ENCODE peak calls at places on chromosomes 12 and 14, in four cellular contexts. One of them, this sample, is unnamed.

GRCh38 chr14:100078997-100079561 is 13.9 kb downstream of the EVL start:
- DNase-seq in WERI-Rb-1: peak
- DNase-seq in colonic mucosa: peak
- DNase-seq in A549: no peak
- DNase-seq in this sample: no peak

GRCh38 chr12:23895792-23896218 is 53.7 kb downstream of the SOX5 start:
- DNase-seq in WERI-Rb-1: no peak
- DNase-seq in colonic mucosa: no peak
- DNase-seq in A549: no peak
- DNase-seq in this sample: no peak

GRCh38 chr12:90899456-90900182 is 55.4 kb downstream of the CCER1 start:
- DNase-seq in WERI-Rb-1: no peak
- DNase-seq in colonic mucosa: no peak
- DNase-seq in A549: no peak
- DNase-seq in this sample: no peak

GRCh38 chr12:1797991-1798733 is 22.2 kb upstream of the LRTM2 start:
- DNase-seq in WERI-Rb-1: no peak
- DNase-seq in colonic mucosa: no peak
- DNase-seq in A549: no peak
- DNase-seq in this sample: no peak

GRCh38 chr14:92391746-92392145 is 68.8 kb downstream of the SLC24A4 start:
- DNase-seq in WERI-Rb-1: no peak
- DNase-seq in colonic mucosa: no peak
- DNase-seq in A549: no peak
- DNase-seq in this sample: no peak

GRCh38 chr12:72774023-72774422 is 501.9 kb downstream of the TRHDE start:
- DNase-seq in WERI-Rb-1: peak
- DNase-seq in colonic mucosa: no peak
- DNase-seq in A549: no peak
- DNase-seq in this sample: no peak

GRCh38 chr12:67885370-67886169 is 103.7 kb upstream of the IFNG-AS1 start:
- DNase-seq in WERI-Rb-1: no peak
- DNase-seq in colonic mucosa: no peak
- DNase-seq in A549: no peak
- DNase-seq in this sample: no peak

GRCh38 chr14:65850429-65851145 is 438.1 kb downstream of the FUT8 start:
- DNase-seq in WERI-Rb-1: no peak
- DNase-seq in colonic mucosa: no peak
- DNase-seq in A549: no peak
- DNase-seq in this sample: no peak

GRCh38 chr12:57813971-57814771 is 4.4 kb downstream of the AVIL start:
- DNase-seq in WERI-Rb-1: no peak
- DNase-seq in colonic mucosa: no peak
- DNase-seq in A549: no peak
- DNase-seq in this sample: no peak

GRCh38 chr14:68864301-68864810 is 71.5 kb upstream of the ZFP36L1 start:
- DNase-seq in WERI-Rb-1: no peak
- DNase-seq in colonic mucosa: no peak
- DNase-seq in A549: no peak
- DNase-seq in this sample: no peak

GRCh38 chr12:4881665-4882064 is 28.0 kb upstream of the KCNA1 start:
- DNase-seq in WERI-Rb-1: no peak
- DNase-seq in colonic mucosa: no peak
- DNase-seq in A549: no peak
- DNase-seq in this sample: no peak

GRCh38 chr12:90954428-90954827 is 548 bp downstream of the CCER1 start:
- DNase-seq in WERI-Rb-1: no peak
- DNase-seq in colonic mucosa: no peak
- DNase-seq in A549: no peak
- DNase-seq in this sample: no peak

GRCh38 chr14:100864206-100864605 is 38.3 kb downstream of the MEG3 start:
- DNase-seq in WERI-Rb-1: no peak
- DNase-seq in colonic mucosa: no peak
- DNase-seq in A549: no peak
- DNase-seq in this sample: no peak

GRCh38 chr14:90518941-90519256 is 122.1 kb downstream of the CALM1 start:
- DNase-seq in WERI-Rb-1: peak
- DNase-seq in colonic mucosa: peak
- DNase-seq in A549: no peak
- DNase-seq in this sample: no peak

GRCh38 chr14:33529773-33530172 is 421.1 kb downstream of the EGLN3 start:
- DNase-seq in WERI-Rb-1: no peak
- DNase-seq in colonic mucosa: no peak
- DNase-seq in A549: no peak
- DNase-seq in this sample: no peak

DNA sequence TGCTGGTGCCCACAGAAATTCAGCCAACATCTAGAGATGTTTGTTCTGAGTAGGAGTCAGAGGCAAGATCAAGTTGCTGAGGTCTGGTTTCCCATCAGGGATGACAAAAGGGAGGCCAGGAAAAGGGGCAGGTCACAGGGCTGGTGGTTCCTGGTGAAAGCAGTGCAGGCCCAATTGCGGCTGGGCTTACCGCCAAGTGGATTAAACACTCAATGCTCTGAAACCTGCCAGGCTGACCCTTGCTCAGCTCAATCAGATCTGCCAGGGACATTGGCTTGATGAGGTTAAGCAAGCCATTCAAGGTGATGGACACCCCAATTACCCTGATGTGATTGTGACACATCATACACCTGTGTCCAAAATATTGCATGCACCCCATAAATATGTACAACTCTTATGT is 5.5 kb upstream of the OAS1 start:
- DNase-seq in WERI-Rb-1: no peak
- DNase-seq in colonic mucosa: peak
- DNase-seq in A549: no peak
- DNase-seq in this sample: no peak
- TF ChIP-seq CTCF in WERI-Rb-1: no peak
- TF ChIP-seq CTCF in colonic mucosa: no peak
- TF ChIP-seq CTCF in A549: no peak
- TF ChIP-seq CTCF in this sample: no peak

DNA sequence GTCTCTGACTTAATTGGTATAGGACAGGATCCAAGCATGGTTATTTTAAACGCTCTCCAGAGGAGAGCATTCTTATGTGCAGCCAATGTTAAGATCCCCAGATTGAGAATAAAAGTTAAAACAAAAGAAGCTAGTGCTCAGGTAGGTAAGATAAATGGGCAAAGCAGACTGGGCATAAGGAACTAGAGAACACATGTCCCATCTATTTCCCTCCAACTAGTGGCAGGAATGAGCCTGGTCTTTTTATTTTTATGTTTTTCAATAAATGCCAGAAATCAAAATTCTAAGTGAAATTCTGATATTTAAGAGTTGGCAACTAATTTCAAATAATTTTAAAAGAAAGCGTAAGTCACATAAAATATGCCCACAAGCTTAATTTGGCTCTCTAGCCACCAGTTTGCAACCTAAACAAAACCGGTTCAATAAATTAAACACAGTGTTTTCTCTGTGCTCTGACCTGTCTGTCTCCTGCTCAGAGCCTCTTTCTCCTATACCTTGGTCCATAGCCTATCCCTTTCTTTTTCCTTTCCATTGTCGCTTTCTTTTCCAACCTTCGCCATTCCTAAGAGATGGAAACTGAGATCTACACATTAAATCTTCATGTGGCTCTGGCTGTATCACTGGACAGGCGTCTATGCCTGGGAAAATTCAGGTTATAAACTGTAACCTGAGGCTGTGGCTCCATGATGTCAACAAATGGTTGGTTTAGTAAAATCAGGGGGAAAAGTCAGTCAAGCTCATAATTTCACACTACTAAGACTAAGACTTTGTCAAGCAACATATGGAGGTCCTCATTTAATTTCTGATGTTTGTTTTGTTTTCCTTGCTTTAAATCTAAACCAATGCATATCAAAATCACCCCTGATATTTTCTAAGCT is 5.5 kb downstream of the SLC38A1 start:
- DNase-seq in WERI-Rb-1: no peak
- DNase-seq in colonic mucosa: no peak
- DNase-seq in A549: no peak
- DNase-seq in this sample: no peak
- TF ChIP-seq CTCF in WERI-Rb-1: peak
- TF ChIP-seq CTCF in colonic mucosa: no peak
- TF ChIP-seq CTCF in A549: peak
- TF ChIP-seq CTCF in this sample: peak

GRCh38 chr14:23006544-23007419 is 3.2 kb downstream of the C14orf93 start:
- DNase-seq in WERI-Rb-1: peak
- DNase-seq in colonic mucosa: peak
- DNase-seq in A549: peak
- DNase-seq in this sample: peak
- TF ChIP-seq CTCF in WERI-Rb-1: peak
- TF ChIP-seq CTCF in colonic mucosa: no peak
- TF ChIP-seq CTCF in A549: peak
- TF ChIP-seq CTCF in this sample: no peak

GRCh38 chr12:96776908-96777307 is 130.1 kb upstream of the NEDD1 start:
- DNase-seq in WERI-Rb-1: no peak
- DNase-seq in colonic mucosa: no peak
- DNase-seq in A549: no peak
- DNase-seq in this sample: no peak

GRCh38 chr12:96774501-96775256 is 132.4 kb upstream of the NEDD1 start:
- DNase-seq in WERI-Rb-1: no peak
- DNase-seq in colonic mucosa: no peak
- DNase-seq in A549: peak
- DNase-seq in this sample: no peak

DNA sequence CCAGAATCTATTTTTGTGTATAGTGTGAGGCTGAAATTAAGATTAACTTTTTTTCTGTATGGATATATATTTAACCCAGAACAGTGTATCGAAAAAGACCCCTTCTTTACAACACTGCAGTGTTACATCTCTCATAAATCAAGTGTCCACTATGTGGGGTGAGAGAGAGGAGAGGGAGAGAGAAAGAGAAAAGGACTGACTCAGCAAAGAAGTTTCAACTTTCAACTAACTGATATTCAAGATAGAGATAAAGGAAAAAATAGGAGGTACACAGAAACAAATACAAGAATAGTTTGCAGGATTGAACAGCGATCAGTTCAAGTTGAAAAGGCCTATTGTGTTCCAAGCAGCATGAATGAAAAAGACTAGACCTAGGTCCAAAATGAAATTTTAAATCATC is 126.7 kb upstream of the NEDD1 start:
- DNase-seq in WERI-Rb-1: no peak
- DNase-seq in colonic mucosa: no peak
- DNase-seq in A549: no peak
- DNase-seq in this sample: no peak
- TF ChIP-seq CTCF in WERI-Rb-1: no peak
- TF ChIP-seq CTCF in colonic mucosa: no peak
- TF ChIP-seq CTCF in A549: no peak
- TF ChIP-seq CTCF in this sample: no peak

GRCh38 chr14:64293976-64294671 is at the start of gene ESR2:
- DNase-seq in WERI-Rb-1: peak
- DNase-seq in colonic mucosa: peak
- DNase-seq in A549: peak
- DNase-seq in this sample: peak
- TF ChIP-seq CTCF in WERI-Rb-1: peak
- TF ChIP-seq CTCF in colonic mucosa: no peak
- TF ChIP-seq CTCF in A549: no peak
- TF ChIP-seq CTCF in this sample: no peak

GRCh38 chr12:32947203-32947795 is 50.7 kb upstream of the PKP2 start:
- DNase-seq in WERI-Rb-1: no peak
- DNase-seq in colonic mucosa: no peak
- DNase-seq in A549: peak
- DNase-seq in this sample: no peak
- TF ChIP-seq CTCF in WERI-Rb-1: no peak
- TF ChIP-seq CTCF in colonic mucosa: no peak
- TF ChIP-seq CTCF in A549: peak
- TF ChIP-seq CTCF in this sample: no peak

GRCh38 chr12:45654002-45654401 is 75.5 kb upstream of the ARID2 start:
- DNase-seq in WERI-Rb-1: no peak
- DNase-seq in colonic mucosa: no peak
- DNase-seq in A549: no peak
- DNase-seq in this sample: no peak

GRCh38 chr12:45655753-45656152 is 73.8 kb upstream of the ARID2 start:
- DNase-seq in WERI-Rb-1: no peak
- DNase-seq in colonic mucosa: no peak
- DNase-seq in A549: no peak
- DNase-seq in this sample: no peak

GRCh38 chr12:45651029-45651428 is 78.5 kb upstream of the ARID2 start:
- DNase-seq in WERI-Rb-1: no peak
- DNase-seq in colonic mucosa: no peak
- DNase-seq in A549: no peak
- DNase-seq in this sample: no peak

GRCh38 chr12:45658066-45658465 is 71.4 kb upstream of the ARID2 start:
- DNase-seq in WERI-Rb-1: no peak
- DNase-seq in colonic mucosa: no peak
- DNase-seq in A549: no peak
- DNase-seq in this sample: no peak

GRCh38 chr12:45655186-45655585 is 74.3 kb upstream of the ARID2 start:
- DNase-seq in WERI-Rb-1: no peak
- DNase-seq in colonic mucosa: no peak
- DNase-seq in A549: no peak
- DNase-seq in this sample: peak
- TF ChIP-seq CTCF in WERI-Rb-1: peak
- TF ChIP-seq CTCF in colonic mucosa: no peak
- TF ChIP-seq CTCF in A549: no peak
- TF ChIP-seq CTCF in this sample: no peak

GRCh38 chr12:6066651-6067050 is 57.8 kb downstream of the VWF start:
- DNase-seq in WERI-Rb-1: no peak
- DNase-seq in colonic mucosa: no peak
- DNase-seq in A549: no peak
- DNase-seq in this sample: no peak

GRCh38 chr12:6065872-6066217 is 58.6 kb downstream of the VWF start:
- DNase-seq in WERI-Rb-1: no peak
- DNase-seq in colonic mucosa: no peak
- DNase-seq in A549: no peak
- DNase-seq in this sample: no peak

GRCh38 chr12:6065131-6065871 is 59.2 kb downstream of the VWF start:
- DNase-seq in WERI-Rb-1: no peak
- DNase-seq in colonic mucosa: no peak
- DNase-seq in A549: no peak
- DNase-seq in this sample: no peak

GRCh38 chr12:6068226-6068625 is 56.2 kb downstream of the VWF start:
- DNase-seq in WERI-Rb-1: no peak
- DNase-seq in colonic mucosa: no peak
- DNase-seq in A549: no peak
- DNase-seq in this sample: no peak

GRCh38 chr12:6067152-6067916 is 57.1 kb downstream of the VWF start:
- DNase-seq in WERI-Rb-1: peak
- DNase-seq in colonic mucosa: no peak
- DNase-seq in A549: peak
- DNase-seq in this sample: peak
- TF ChIP-seq CTCF in WERI-Rb-1: peak
- TF ChIP-seq CTCF in colonic mucosa: no peak
- TF ChIP-seq CTCF in A549: peak
- TF ChIP-seq CTCF in this sample: peak

This sample was measured in nephron progenitor cell.